ENCODE peak calls at places on chromosomes 3 and 15, in six cellular contexts. F is GM12891, C is Panc1, O is breast epithelium, P is suprapubic skin, T is stomach. K is an unnamed sample.

GRCh38 chr15:58415636-58416035 is 16.2 kb upstream of the LIPC start:
- DNase-seq in F (no peak), O (no peak), T (no peak), P (no peak), C (no peak), K (no peak)

GRCh38 chr15:76185716-76186115 is 125.6 kb downstream of the ETFA start:
- DNase-seq in O (no peak), C (peak), F (no peak), T (peak), P (no peak), K (peak)

GRCh38 chr3:66520716-66521115 is 19.9 kb upstream of the LRIG1 start:
- DNase-seq in F (no peak), C (no peak), O (no peak), T (no peak), P (no peak), K (no peak)

GRCh38 chr15:56869573-56869972 is 48.9 kb upstream of the TCF12 start:
- DNase-seq in C (no peak), O (no peak), T (peak), P (no peak), F (no peak), K (no peak)

GRCh38 chr3:15523660-15524417 is 2.3 kb upstream of the COLQ start:
- DNase-seq in C (no peak), T (no peak), O (no peak), F (no peak), P (no peak), K (no peak)

GRCh38 chr3:59502806-59503205 is 453.0 kb upstream of the CFAP20DC start:
- DNase-seq in F (no peak), C (no peak), T (no peak), P (no peak), O (no peak), K (no peak)

GRCh38 chr3:52281980-52282801 is 3.7 kb upstream of the WDR82 start:
- DNase-seq in O (no peak), P (no peak), T (no peak), F (no peak), C (no peak), K (no peak)

GRCh38 chr15:51576911-51577500 is 45.6 kb downstream of the DMXL2 start:
- DNase-seq in F (no peak), T (no peak), P (no peak), C (no peak), O (no peak), K (peak)

GRCh38 chr15:27977656-27978055 is 121.5 kb downstream of the OCA2 start:
- DNase-seq in P (no peak), T (no peak), C (no peak), O (no peak), F (no peak), K (no peak)

GRCh38 chr3:177320765-177321247 is 123.5 kb upstream of the TBL1XR1 start:
- DNase-seq in T (no peak), P (no peak), C (no peak), F (no peak), O (no peak), K (peak)

GRCh38 chr15:90099072-90099867 is 3.0 kb downstream of the IDH2 start:
- DNase-seq in F (no peak), P (no peak), O (no peak), C (no peak), T (no peak), K (no peak)

GRCh38 chr15:99464137-99464536 is 101.6 kb upstream of the MEF2A start:
- DNase-seq in O (no peak), C (no peak), T (no peak), F (no peak), P (no peak), K (no peak)

GRCh38 chr15:40330368-40330836 is 6.9 kb downstream of the INAFM2 start:
- DNase-seq in O (peak), F (no peak), C (no peak), P (no peak), T (no peak), K (no peak)

GRCh38 chr3:32837789-32838188 is 20.0 kb downstream of the TRIM71 start:
- DNase-seq in T (no peak), F (no peak), P (no peak), C (no peak), O (no peak), K (no peak)

GRCh38 chr3:158200973-158201372 is 91.1 kb downstream of the RSRC1 start:
- DNase-seq in T (no peak), C (no peak), P (no peak), F (no peak), O (no peak), K (no peak)

GRCh38 chr3:172320468-172320867 is 127.8 kb downstream of the GHSR start:
- DNase-seq in T (no peak), O (no peak), C (no peak), P (no peak), F (no peak), K (no peak)

GRCh38 chr3:127407026-127407939 is 119.4 kb upstream of the PRR20G start:
- DNase-seq in F (no peak), T (peak), O (no peak), P (no peak), C (no peak), K (no peak)

GRCh38 chr15:45439521-45439931 is 61.2 kb upstream of the GATM start:
- DNase-seq in P (no peak), C (no peak), F (no peak), O (no peak), T (no peak), K (no peak)

GRCh38 chr15:98292442-98293240 is 332.1 kb downstream of the ARRDC4 start:
- DNase-seq in O (no peak), F (peak), T (peak), C (no peak), P (no peak), K (no peak)

GRCh38 chr15:24761704-24762302 is 86.2 kb downstream of the NPAP1 start:
- DNase-seq in O (no peak), T (no peak), C (no peak), P (no peak), F (no peak), K (no peak)

GRCh38 chr3:16101295-16102186 is 72.9 kb upstream of the GALNT15 start:
- DNase-seq in T (no peak), O (peak), F (no peak), C (no peak), P (no peak), K (no peak)

GRCh38 chr15:58558777-58559176 is 127.0 kb downstream of the LIPC start:
- DNase-seq in F (no peak), T (no peak), O (no peak), P (no peak), C (no peak), K (no peak)

GRCh38 chr15:85722789-85723188 is 71.9 kb downstream of the KLHL25 start:
- DNase-seq in C (no peak), F (no peak), P (no peak), T (no peak), O (no peak), K (no peak)

GRCh38 chr3:45311953-45312795 is 76.2 kb upstream of the LARS2 start:
- DNase-seq in F (no peak), C (no peak), O (no peak), P (no peak), T (no peak), K (no peak)

GRCh38 chr3:111277226-111277625 is 205.6 kb downstream of the NECTIN3 start:
- DNase-seq in F (no peak), T (no peak), C (no peak), P (no peak), O (no peak), K (no peak)

GRCh38 chr3:50270422-50270831 is 1.5 kb downstream of the SEMA3B start:
- DNase-seq in T (no peak), O (no peak), C (no peak), F (no peak), P (no peak), K (no peak)

GRCh38 chr3:173553635-173554280 is 156.2 kb downstream of the NLGN1 start:
- DNase-seq in T (no peak), C (peak), F (no peak), P (no peak), O (no peak), K (peak)

GRCh38 chr15:67741313-67741712 is 84.0 kb upstream of the SKOR1 start:
- DNase-seq in O (no peak), P (no peak), C (no peak), F (no peak), T (no peak), K (no peak)

GRCh38 chr15:92751528-92751927 is 96.0 kb upstream of the FAM174B start:
- DNase-seq in O (no peak), T (no peak), F (no peak), P (no peak), C (no peak), K (no peak)

GRCh38 chr3:129228891-129229585 is 20.4 kb upstream of the COPG1 start:
- DNase-seq in F (no peak), O (no peak), T (no peak), P (no peak), C (no peak), K (peak)

GRCh38 chr3:129226374-129226773 is 23.0 kb upstream of the COPG1 start:
- DNase-seq in F (no peak), P (peak), O (peak), C (peak), T (peak), K (no peak)

GRCh38 chr3:129230311-129231019 is 18.9 kb upstream of the COPG1 start:
- DNase-seq in T (no peak), C (peak), O (no peak), P (no peak), F (no peak), K (no peak)

GRCh38 chr3:129224984-129225393 is 24.4 kb upstream of the COPG1 start:
- DNase-seq in P (peak), C (peak), F (no peak), T (peak), O (peak), K (no peak)
- TF ChIP-seq POLR2AphosphoS5 in P (no peak), C (peak), F (no peak), T (peak), O (peak), K (peak)

GRCh38 chr3:161369531-161369930 is 1.8 kb downstream of the SPTSSB start:
- DNase-seq in C (no peak), F (no peak), T (no peak), P (no peak), O (no peak), K (no peak)

GRCh38 chr3:161372321-161373260 is 1.3 kb upstream of the SPTSSB start:
- DNase-seq in F (peak), P (no peak), C (no peak), O (no peak), T (peak), K (no peak)

GRCh38 chr3:161366067-161366466 is 5.2 kb downstream of the SPTSSB start:
- DNase-seq in C (no peak), O (no peak), F (no peak), T (no peak), P (no peak), K (no peak)

GRCh38 chr3:161371441-161372320 is at the start of gene SPTSSB:
- DNase-seq in C (no peak), F (peak), T (peak), P (peak), O (peak), K (no peak)
- TF ChIP-seq POLR2AphosphoS5 in C (no peak), F (no peak), T (peak), P (no peak), O (no peak), K (no peak)

DNA sequence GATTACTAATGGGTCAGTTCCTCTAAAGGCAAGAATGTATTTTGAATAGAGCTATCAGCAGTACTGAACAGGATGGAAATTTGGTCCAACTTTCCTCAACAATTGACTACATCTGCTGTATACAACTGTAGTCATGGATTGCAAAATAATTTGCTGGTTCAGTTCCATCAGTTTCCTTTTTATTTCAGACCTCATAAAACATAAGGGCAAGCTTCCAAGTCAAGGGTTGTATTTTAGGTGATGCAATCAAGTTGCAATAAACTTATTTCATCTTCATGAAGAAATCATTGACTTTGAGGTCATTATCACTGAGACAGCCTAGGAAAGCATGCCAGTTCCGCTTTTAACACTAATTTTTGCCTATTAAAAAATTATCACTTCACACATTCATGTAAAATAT is 90.4 kb upstream of the TSEN2 start:
- DNase-seq in O (no peak), T (no peak), P (no peak), F (no peak), C (no peak), K (no peak)
- TF ChIP-seq POLR2AphosphoS5 in O (no peak), T (peak), P (peak), F (no peak), C (no peak), K (no peak)

GRCh38 chr15:73951044-73951561 is 24.8 kb downstream of the LOXL1 start:
- DNase-seq in F (peak), T (peak), P (peak), O (peak), C (no peak), K (peak)
- TF ChIP-seq POLR2AphosphoS5 in F (no peak), T (peak), P (peak), O (peak), C (no peak), K (no peak)

GRCh38 chr3:162540421-162540820 is 1043.8 kb downstream of the OTOL1 start:
- DNase-seq in C (no peak), F (no peak), O (no peak), T (no peak), P (no peak), K (no peak)

GRCh38 chr3:162547321-162547720 is 1050.7 kb downstream of the OTOL1 start:
- DNase-seq in C (no peak), O (no peak), P (no peak), T (no peak), F (no peak), K (no peak)

GRCh38 chr3:162541923-162542322 is 1045.3 kb downstream of the OTOL1 start:
- DNase-seq in O (no peak), T (no peak), C (no peak), P (no peak), F (no peak), K (no peak)

GRCh38 chr3:162546910-162547309 is 1050.3 kb downstream of the OTOL1 start:
- DNase-seq in P (no peak), O (no peak), C (no peak), T (no peak), F (no peak), K (no peak)

DNA sequence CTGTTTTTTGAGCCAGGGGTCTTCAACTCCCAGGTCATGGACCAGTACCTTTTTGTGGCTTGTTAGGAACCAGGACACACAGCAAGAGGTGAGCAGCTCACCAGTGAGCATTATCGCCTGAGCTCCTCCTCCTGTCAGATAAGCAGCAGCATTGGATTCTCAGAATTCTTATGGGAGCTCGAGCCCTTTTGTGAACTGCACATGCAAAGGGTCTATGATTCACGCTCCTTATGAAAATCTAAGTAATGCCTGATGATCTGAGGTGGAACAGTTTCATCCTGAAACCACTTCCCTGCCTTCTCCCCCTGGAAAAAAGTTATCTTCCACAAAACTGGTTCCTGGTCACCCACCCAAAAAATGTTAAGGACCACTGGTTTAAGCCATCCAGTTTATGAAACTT is 1047.6 kb downstream of the OTOL1 start:
- DNase-seq in F (no peak), P (no peak), O (no peak), C (no peak), T (no peak), K (no peak)
- TF ChIP-seq POLR2AphosphoS5 in F (no peak), P (no peak), O (no peak), C (no peak), T (no peak), K (no peak)

K was measured in SK-N-MC.